ENCODE peak calls at places on chromosomes 12 and 14, in ten cellular contexts. One of them, this sample, is unnamed.

GRCh38 chr14:78319826-78320635 is 149.9 kb downstream of the NRXN3 start:
- DNase-seq in fibroblast of the aortic adventitia: no peak
- DNase-seq in nucleus accumbens: no peak
- DNase-seq in frontal cortex: no peak
- DNase-seq in mesothelial cell of epicardium: no peak
- DNase-seq in T-helper 1 cell: no peak
- DNase-seq in AML-193: no peak
- DNase-seq in right atrium auricular region: no peak
- DNase-seq in EH: no peak
- DNase-seq in hippocampal formation: no peak
- DNase-seq in this sample: peak

GRCh38 chr14:64654072-64654899 is 49.9 kb upstream of the PLEKHG3 start:
- DNase-seq in T-helper 1 cell: no peak
- DNase-seq in mesothelial cell of epicardium: no peak
- DNase-seq in right atrium auricular region: no peak
- DNase-seq in AML-193: peak
- DNase-seq in nucleus accumbens: no peak
- DNase-seq in frontal cortex: no peak
- DNase-seq in fibroblast of the aortic adventitia: peak
- DNase-seq in EH: peak
- DNase-seq in hippocampal formation: no peak
- DNase-seq in this sample: no peak

GRCh38 chr14:88323520-88324199 is 591 bp upstream of the KCNK10 start:
- DNase-seq in fibroblast of the aortic adventitia: no peak
- DNase-seq in right atrium auricular region: no peak
- DNase-seq in mesothelial cell of epicardium: peak
- DNase-seq in EH: peak
- DNase-seq in nucleus accumbens: no peak
- DNase-seq in hippocampal formation: no peak
- DNase-seq in frontal cortex: peak
- DNase-seq in AML-193: no peak
- DNase-seq in T-helper 1 cell: no peak
- DNase-seq in this sample: no peak

GRCh38 chr14:38578278-38578681 is 322.4 kb upstream of the CLEC14A start:
- DNase-seq in T-helper 1 cell: no peak
- DNase-seq in EH: peak
- DNase-seq in fibroblast of the aortic adventitia: peak
- DNase-seq in AML-193: no peak
- DNase-seq in hippocampal formation: no peak
- DNase-seq in nucleus accumbens: no peak
- DNase-seq in mesothelial cell of epicardium: no peak
- DNase-seq in frontal cortex: no peak
- DNase-seq in right atrium auricular region: no peak
- DNase-seq in this sample: no peak

GRCh38 chr14:94485944-94486841 is 10.2 kb upstream of the SERPINA9 start:
- DNase-seq in T-helper 1 cell: no peak
- DNase-seq in nucleus accumbens: no peak
- DNase-seq in AML-193: no peak
- DNase-seq in hippocampal formation: peak
- DNase-seq in frontal cortex: peak
- DNase-seq in mesothelial cell of epicardium: peak
- DNase-seq in EH: peak
- DNase-seq in fibroblast of the aortic adventitia: peak
- DNase-seq in right atrium auricular region: no peak
- DNase-seq in this sample: peak

GRCh38 chr14:94407906-94408305 is 19.5 kb upstream of the SERPINA1 start:
- DNase-seq in AML-193: no peak
- DNase-seq in EH: peak
- DNase-seq in right atrium auricular region: no peak
- DNase-seq in fibroblast of the aortic adventitia: no peak
- DNase-seq in frontal cortex: no peak
- DNase-seq in hippocampal formation: no peak
- DNase-seq in nucleus accumbens: no peak
- DNase-seq in T-helper 1 cell: no peak
- DNase-seq in mesothelial cell of epicardium: no peak
- DNase-seq in this sample: no peak

GRCh38 chr12:104805186-104805585 is 152.9 kb downstream of the SLC41A2 start:
- DNase-seq in hippocampal formation: no peak
- DNase-seq in mesothelial cell of epicardium: no peak
- DNase-seq in AML-193: no peak
- DNase-seq in T-helper 1 cell: no peak
- DNase-seq in right atrium auricular region: no peak
- DNase-seq in nucleus accumbens: no peak
- DNase-seq in EH: peak
- DNase-seq in fibroblast of the aortic adventitia: peak
- DNase-seq in frontal cortex: no peak
- DNase-seq in this sample: no peak

GRCh38 chr12:121970901-121971300 is 50.8 kb upstream of the BCL7A start:
- DNase-seq in fibroblast of the aortic adventitia: no peak
- DNase-seq in AML-193: no peak
- DNase-seq in mesothelial cell of epicardium: no peak
- DNase-seq in nucleus accumbens: no peak
- DNase-seq in hippocampal formation: no peak
- DNase-seq in frontal cortex: no peak
- DNase-seq in right atrium auricular region: no peak
- DNase-seq in EH: no peak
- DNase-seq in T-helper 1 cell: no peak
- DNase-seq in this sample: no peak

GRCh38 chr12:22935090-22935489 is 310.1 kb downstream of the ETNK1 start:
- DNase-seq in EH: peak
- DNase-seq in AML-193: no peak
- DNase-seq in nucleus accumbens: no peak
- DNase-seq in frontal cortex: peak
- DNase-seq in T-helper 1 cell: no peak
- DNase-seq in right atrium auricular region: no peak
- DNase-seq in fibroblast of the aortic adventitia: no peak
- DNase-seq in hippocampal formation: no peak
- DNase-seq in mesothelial cell of epicardium: no peak
- DNase-seq in this sample: no peak

GRCh38 chr14:29858299-29858698 is 69.3 kb downstream of the PRKD1 start:
- DNase-seq in mesothelial cell of epicardium: no peak
- DNase-seq in EH: no peak
- DNase-seq in right atrium auricular region: no peak
- DNase-seq in nucleus accumbens: no peak
- DNase-seq in fibroblast of the aortic adventitia: no peak
- DNase-seq in AML-193: no peak
- DNase-seq in hippocampal formation: no peak
- DNase-seq in T-helper 1 cell: no peak
- DNase-seq in frontal cortex: no peak
- DNase-seq in this sample: no peak

GRCh38 chr12:128339121-128339520 is 72.2 kb downstream of the TMEM132C start:
- DNase-seq in hippocampal formation: no peak
- DNase-seq in frontal cortex: no peak
- DNase-seq in nucleus accumbens: no peak
- DNase-seq in right atrium auricular region: no peak
- DNase-seq in EH: no peak
- DNase-seq in T-helper 1 cell: no peak
- DNase-seq in AML-193: no peak
- DNase-seq in fibroblast of the aortic adventitia: no peak
- DNase-seq in mesothelial cell of epicardium: no peak
- DNase-seq in this sample: peak

GRCh38 chr12:80602455-80602854 is 105.0 kb upstream of the MYF6 start:
- DNase-seq in EH: no peak
- DNase-seq in T-helper 1 cell: no peak
- DNase-seq in mesothelial cell of epicardium: no peak
- DNase-seq in AML-193: no peak
- DNase-seq in right atrium auricular region: no peak
- DNase-seq in fibroblast of the aortic adventitia: no peak
- DNase-seq in nucleus accumbens: no peak
- DNase-seq in hippocampal formation: no peak
- DNase-seq in frontal cortex: no peak
- DNase-seq in this sample: no peak

GRCh38 chr12:64571346-64571745 is 38.9 kb upstream of the RASSF3 start:
- DNase-seq in T-helper 1 cell: no peak
- DNase-seq in EH: no peak
- DNase-seq in frontal cortex: no peak
- DNase-seq in AML-193: no peak
- DNase-seq in nucleus accumbens: no peak
- DNase-seq in right atrium auricular region: no peak
- DNase-seq in hippocampal formation: no peak
- DNase-seq in fibroblast of the aortic adventitia: no peak
- DNase-seq in mesothelial cell of epicardium: no peak
- DNase-seq in this sample: no peak

GRCh38 chr12:3117144-3117581 is 40.0 kb downstream of the TSPAN9 start:
- DNase-seq in nucleus accumbens: no peak
- DNase-seq in hippocampal formation: no peak
- DNase-seq in AML-193: no peak
- DNase-seq in mesothelial cell of epicardium: no peak
- DNase-seq in frontal cortex: no peak
- DNase-seq in EH: peak
- DNase-seq in fibroblast of the aortic adventitia: peak
- DNase-seq in T-helper 1 cell: no peak
- DNase-seq in right atrium auricular region: peak
- DNase-seq in this sample: no peak